ENCODE peak calls at places on chromosomes 6 and 20, in six cellular contexts. A is PC-9, F is neural progenitor cell, X is cardiac fibroblast, L is Panc1, P is body of pancreas. C is an unnamed sample.

GRCh38 chr6:109793793-109794192 is 102.7 kb downstream of the FIG4 start:
- DNase-seq in A (peak; percentile 31), F (no peak), X (peak; percentile 97), L (peak; percentile 91), P (no peak), C (peak; percentile 85)

GRCh38 chr6:49541210-49541724 is 9.2 kb upstream of the C6orf141 start:
- DNase-seq in A (no peak), F (no peak), X (peak; percentile 89), L (no peak), P (no peak), C (peak; percentile 41)

GRCh38 chr20:53706511-53707031 is 112.9 kb upstream of the ZNF217 start:
- DNase-seq in A (no peak), F (peak; percentile 38), X (peak; percentile 22), L (no peak), P (no peak), C (peak; percentile 59)

GRCh38 chr6:37222125-37222967 is 35.2 kb upstream of the TBC1D22B start:
- DNase-seq in A (peak; percentile 92), F (peak; percentile 97), X (peak; percentile 85), L (no peak), P (peak; percentile 94), C (peak; percentile 89)

GRCh38 chr20:49724637-49725606 is 11.2 kb upstream of the B4GALT5 start:
- DNase-seq in A (peak; percentile 62), F (no peak), X (peak; percentile 48), L (no peak), P (peak; percentile 57), C (no peak)

GRCh38 chr6:140379919-140380318 is 1005.5 kb upstream of the CITED2 start:
- DNase-seq in A (no peak), F (no peak), X (peak; percentile 61), L (no peak), P (no peak), C (no peak)

GRCh38 chr20:53276143-53276542 is 304.0 kb downstream of the TSHZ2 start:
- DNase-seq in A (no peak), F (no peak), X (no peak), L (no peak), P (peak; percentile 77), C (no peak)

GRCh38 chr20:17647391-17648305 is 34.4 kb downstream of the RRBP1 start:
- DNase-seq in A (no peak), F (no peak), X (no peak), L (no peak), P (peak; percentile 25), C (peak; percentile 77)

GRCh38 chr20:8305449-8305978 is 173.4 kb downstream of the PLCB1 start:
- DNase-seq in A (peak; percentile 10), F (peak; percentile 75), X (peak; percentile 64), L (no peak), P (peak; percentile 73), C (no peak)

GRCh38 chr20:24149881-24150307 is 161.3 kb upstream of the GGTLC1 start:
- DNase-seq in A (no peak), F (peak; percentile 64), X (no peak), L (no peak), P (peak; percentile 58), C (no peak)

GRCh38 chr6:44047801-44048200 is 79.5 kb downstream of the MRPL14 start:
- DNase-seq in A (no peak), F (no peak), X (no peak), L (no peak), P (no peak), C (no peak)

GRCh38 chr20:13571662-13572061 is 67.1 kb downstream of the TASP1 start:
- DNase-seq in A (no peak), F (no peak), X (no peak), L (no peak), P (no peak), C (no peak)

GRCh38 chr6:136173519-136174507 is 76.3 kb downstream of the MTFR2 start:
- DNase-seq in A (no peak), F (no peak), X (peak; percentile 76), L (no peak), P (peak; percentile 9), C (no peak)

GRCh38 chr6:40779399-40779798 is 192.2 kb upstream of the LRFN2 start:
- DNase-seq in A (no peak), F (no peak), X (peak; percentile 35), L (no peak), P (no peak), C (peak; percentile 85)

GRCh38 chr6:36546664-36546957 is 668 bp downstream of the STK38 start:
- DNase-seq in A (no peak), F (no peak), X (no peak), L (no peak), P (no peak), C (no peak)

GRCh38 chr6:111589366-111589765 is 16.3 kb downstream of the TRAF3IP2 start:
- DNase-seq in A (peak; percentile 75), F (no peak), X (peak; percentile 94), L (peak; percentile 88), P (no peak), C (peak; percentile 93)

GRCh38 chr6:127914240-127914639 is 13.4 kb upstream of the THEMIS start:
- DNase-seq in A (no peak), F (no peak), X (peak; percentile 32), L (no peak), P (no peak), C (peak; percentile 45)

GRCh38 chr6:30954631-30955366 is 14.0 kb downstream of the MUCL3 start:
- DNase-seq in A (no peak), F (no peak), X (no peak), L (no peak), P (no peak), C (no peak)

GRCh38 chr6:149938571-149939462 is 3.0 kb upstream of the ULBP2 start:
- DNase-seq in A (no peak), F (no peak), X (no peak), L (no peak), P (no peak), C (peak; percentile 84)

GRCh38 chr20:50729925-50730764 is 1.2 kb upstream of the PARD6B start:
- DNase-seq in A (no peak), F (no peak), X (no peak), L (no peak), P (peak; percentile 34), C (peak; percentile 83)

GRCh38 chr20:59777814-59778575 is 155.4 kb downstream of the SYCP2 start:
- DNase-seq in A (no peak), F (no peak), X (no peak), L (no peak), P (no peak), C (no peak)

GRCh38 chr6:157659536-157660271 is 163.3 kb upstream of the SNX9 start:
- DNase-seq in A (no peak), F (no peak), X (no peak), L (no peak), P (no peak), C (no peak)

GRCh38 chr6:134041093-134041492 is 11.3 kb downstream of the SLC2A12 start:
- DNase-seq in A (peak; percentile 33), F (no peak), X (peak; percentile 67), L (no peak), P (no peak), C (no peak)

GRCh38 chr6:97405818-97406409 is 122.9 kb upstream of the MMS22L start:
- DNase-seq in A (no peak), F (no peak), X (no peak), L (no peak), P (no peak), C (no peak)

GRCh38 chr6:36431197-36431596 is 11.5 kb downstream of the PXT1 start:
- DNase-seq in A (no peak), F (no peak), X (no peak), L (no peak), P (no peak), C (no peak)

GRCh38 chr6:131966443-131966842 is 15.3 kb upstream of the CCN2 start:
- DNase-seq in A (no peak), F (no peak), X (peak; percentile 61), L (no peak), P (no peak), C (no peak)

DNA sequence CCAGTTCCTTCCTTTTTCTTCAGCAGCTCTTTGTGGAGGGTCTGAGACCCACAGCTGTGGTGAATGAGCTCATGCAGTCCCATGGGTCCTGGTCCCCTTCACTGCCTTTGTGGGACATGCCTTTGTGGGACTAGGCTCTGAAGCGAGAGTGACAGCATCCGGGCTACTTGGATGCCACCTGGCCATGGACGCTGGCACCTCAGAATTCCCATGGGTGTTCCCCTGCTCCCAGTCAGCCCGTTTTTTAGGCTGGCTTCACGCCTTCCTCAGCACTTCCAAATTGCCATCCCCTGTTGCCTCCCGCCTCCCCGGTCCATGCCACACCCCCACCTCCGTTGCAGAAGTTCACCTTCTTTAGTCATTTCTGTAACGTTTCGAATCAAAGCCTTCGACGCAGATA is 45.1 kb downstream of the RAMACL start:
- DNase-seq in A (no peak), F (no peak), X (no peak), L (no peak), P (no peak), C (no peak)
- H3K4me3 ChIP-seq in A (no peak overlapping the region), F (no peak overlapping the region), X (no peak overlapping the region), L (peak overlapping the region; percentile 26), P (no peak overlapping the region), C (peak overlapping the region; percentile 38)

GRCh38 chr20:16573011-16573965 is at the start of gene KIF16B:
- DNase-seq in A (peak; percentile 99), F (peak; percentile 97), X (peak; percentile 82), L (peak; percentile 82), P (peak; percentile 94), C (peak; percentile 96)
- TF ChIP-seq CTCF in A (no peak), F (peak; percentile 15), X (no peak), L (no peak), P (no peak), C (no peak)

GRCh38 chr20:62220666-62221568 is 839 bp upstream of the HRH3 start:
- DNase-seq in A (no peak), F (peak; percentile 75), X (no peak), L (no peak), P (no peak), C (no peak)
- H3K4me3 ChIP-seq in A (no peak overlapping the region), F (peak overlapping the region; percentile 29), X (no peak overlapping the region), L (peak overlapping the region; percentile 1), P (no peak overlapping the region), C (no peak overlapping the region)

GRCh38 chr20:47377122-47377722 is 20.7 kb upstream of the ZMYND8 start:
- DNase-seq in A (no peak), F (no peak), X (no peak), L (no peak), P (no peak), C (no peak)
- TF ChIP-seq CTCF in A (no peak), F (no peak), X (no peak), L (no peak), P (no peak), C (no peak)

DNA sequence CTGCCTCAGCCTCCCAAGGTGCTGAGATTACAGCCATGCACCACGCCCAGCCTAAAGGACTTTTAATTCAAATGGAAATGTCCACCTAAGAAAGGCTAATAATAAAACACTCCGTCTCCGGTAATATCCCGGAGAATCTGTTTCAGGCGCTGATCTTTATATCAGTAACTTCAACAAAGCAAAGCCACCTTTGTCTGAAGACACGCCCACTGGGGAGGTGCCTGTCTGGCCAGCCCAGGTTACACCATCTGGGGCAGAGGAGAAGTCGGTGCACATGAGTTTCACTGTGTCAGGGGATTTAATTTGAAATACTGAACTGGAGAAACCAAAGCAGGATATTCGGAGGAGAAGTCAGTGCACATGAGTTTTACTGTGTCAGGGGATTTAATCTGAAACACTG is 9.4 kb downstream of the SERPINB6 start:
- DNase-seq in A (peak; percentile 33), F (no peak), X (no peak), L (no peak), P (peak; percentile 89), C (no peak)
- H3K4me3 ChIP-seq in A (no peak overlapping the region), F (no peak overlapping the region), X (no peak overlapping the region), L (no peak overlapping the region), P (peak overlapping the region; percentile 17), C (no peak overlapping the region)

GRCh38 chr6:11618533-11618932 is 81.0 kb downstream of the TMEM170B start:
- DNase-seq in A (no peak), F (no peak), X (peak; percentile 48), L (no peak), P (no peak), C (no peak)
- TF ChIP-seq CTCF in A (peak; percentile 65), F (peak; percentile 57), X (peak; percentile 32), L (peak; percentile 33), P (peak; percentile 16), C (peak; percentile 52)